ENCODE peak calls at places on chromosomes 5 and 9, in nine cellular contexts. J is stimulated activated CD4-positive, alpha-beta T cell treated with anti-CD3 and anti-CD28 coated beads, Interleukin-2, amount 100 ng/mL, for 48 hours; F is anterior cingulate cortex; V is AG09319; T is C1 segment of cervical spinal cord; H is heart right ventricle; I is CD8-positive, alpha-beta T cell; G is SW 1271; E is left ventricle myocardium inferior. A is an unnamed sample.

GRCh38 chr5:126805108-126805507 is 28.2 kb downstream of the LMNB1 start:
- DNase-seq in I (no peak), G (no peak), V (peak; percentile 23), T (no peak), F (no peak), J (no peak), H (no peak), E (no peak), A (no peak)

GRCh38 chr9:77807295-77807694 is 159.2 kb upstream of the GNA14 start:
- DNase-seq in V (peak; percentile 83), I (no peak), T (no peak), E (no peak), F (no peak), H (no peak), J (no peak), G (no peak), A (no peak)

GRCh38 chr5:176739461-176740051 is 70.8 kb upstream of the UNC5A start:
- DNase-seq in T (no peak), V (no peak), I (peak; percentile 21), G (no peak), E (no peak), J (no peak), H (no peak), F (no peak), A (no peak)

GRCh38 chr5:135486679-135487395 is 34.7 kb upstream of the TIFAB start:
- DNase-seq in H (no peak), T (no peak), G (no peak), F (no peak), V (no peak), I (no peak), J (no peak), E (no peak), A (no peak)

GRCh38 chr5:154756203-154756870 is 1.2 kb downstream of the LARP1 start:
- DNase-seq in V (no peak), H (peak; percentile 39), E (peak; percentile 52), T (no peak), I (peak; percentile 64), G (no peak), J (peak; percentile 26), F (peak; percentile 9), A (peak; percentile 56)

GRCh38 chr5:97676608-97677007 is 493.6 kb upstream of the RIOK2 start:
- DNase-seq in G (no peak), I (no peak), F (no peak), J (no peak), V (no peak), T (no peak), H (no peak), E (no peak), A (no peak)

GRCh38 chr9:21817176-21817575 is 14.7 kb downstream of the MTAP start:
- DNase-seq in G (no peak), V (peak; percentile 59), J (no peak), F (no peak), I (no peak), E (no peak), T (no peak), H (no peak), A (no peak)

GRCh38 chr9:117034862-117035261 is 347.8 kb downstream of the TRIM32 start:
- DNase-seq in H (no peak), J (no peak), T (no peak), G (no peak), E (no peak), I (no peak), V (no peak), F (no peak), A (no peak)

GRCh38 chr9:20442461-20443319 is 179.6 kb downstream of the MLLT3 start:
- DNase-seq in J (no peak), F (no peak), V (no peak), I (no peak), G (no peak), E (no peak), T (no peak), H (no peak), A (no peak)

GRCh38 chr9:92669527-92669889 is 423 bp downstream of the IPPK start:
- DNase-seq in T (no peak), H (no peak), I (no peak), F (no peak), G (no peak), V (no peak), E (no peak), J (peak; percentile 24), A (no peak)

GRCh38 chr5:173065155-173065554 is 9.0 kb downstream of the CREBRF start:
- DNase-seq in V (no peak), J (no peak), H (no peak), I (no peak), T (no peak), F (no peak), E (no peak), G (no peak), A (no peak)

GRCh38 chr9:86598411-86599239 is 244.4 kb upstream of the TUT7 start:
- DNase-seq in J (no peak), G (no peak), E (no peak), F (no peak), V (no peak), T (no peak), I (no peak), H (no peak), A (no peak)

GRCh38 chr5:78741014-78741413 is 92.4 kb upstream of the LHFPL2 start:
- DNase-seq in F (no peak), H (no peak), G (no peak), E (no peak), I (no peak), V (no peak), T (no peak), J (no peak), A (no peak)

GRCh38 chr5:125160787-125161502 is 414.5 kb upstream of the ZNF608 start:
- DNase-seq in T (no peak), H (no peak), E (no peak), J (no peak), G (no peak), I (no peak), V (no peak), F (no peak), A (no peak)

GRCh38 chr5:40321514-40321913 is 358.2 kb upstream of the PTGER4 start:
- DNase-seq in J (no peak), E (no peak), V (no peak), G (no peak), H (no peak), F (no peak), I (no peak), T (no peak), A (no peak)

GRCh38 chr5:2699231-2699630 is 52.2 kb downstream of the IRX2 start:
- DNase-seq in F (no peak), H (no peak), G (no peak), E (no peak), I (peak; percentile 13), T (no peak), J (no peak), V (no peak), A (no peak)

GRCh38 chr9:91825866-91826265 is 124.2 kb downstream of the ROR2 start:
- DNase-seq in E (no peak), F (no peak), I (no peak), V (no peak), G (no peak), H (no peak), J (no peak), T (no peak), A (no peak)

GRCh38 chr5:38532165-38532669 is 24.2 kb downstream of the LIFR start:
- DNase-seq in F (no peak), T (no peak), V (no peak), G (no peak), H (no peak), J (no peak), I (no peak), E (no peak), A (no peak)

GRCh38 chr5:22557251-22557650 is 295.9 kb downstream of the CDH12 start:
- DNase-seq in G (no peak), J (no peak), H (no peak), I (no peak), V (no peak), T (no peak), E (no peak), F (no peak), A (no peak)

GRCh38 chr5:50550274-50550673 is 109.2 kb upstream of the EMB start:
- DNase-seq in J (no peak), T (no peak), I (no peak), G (no peak), V (no peak), E (no peak), H (no peak), F (no peak), A (no peak)

GRCh38 chr5:15798006-15798405 is 298.0 kb downstream of the FBXL7 start:
- DNase-seq in G (no peak), T (no peak), J (no peak), I (no peak), F (no peak), H (no peak), V (no peak), E (no peak), A (no peak)

GRCh38 chr5:127229185-127229889 is 61.3 kb upstream of the MEGF10 start:
- DNase-seq in V (no peak), H (peak; percentile 25), J (peak; percentile 37), E (peak; percentile 59), F (no peak), T (no peak), G (no peak), I (peak; percentile 82), A (peak; percentile 66)